ENCODE peak calls at places on chromosomes 16 and 17, in four cellular contexts. One of them, this sample, is unnamed.

GRCh38 chr16:88339926-88340754 is 42.6 kb upstream of the ZNF469 start:
- DNase-seq in neural crest cell: no peak
- DNase-seq in A549: no peak
- DNase-seq in IMR-90: no peak
- DNase-seq in this sample: no peak

GRCh38 chr16:4172070-4172469 is 55.8 kb upstream of the ADCY9 start:
- DNase-seq in neural crest cell: no peak
- DNase-seq in A549: no peak
- DNase-seq in IMR-90: peak; percentile 86
- DNase-seq in this sample: no peak

GRCh38 chr17:66281671-66282369 is 20.6 kb upstream of the PRKCA start:
- DNase-seq in neural crest cell: no peak
- DNase-seq in A549: peak; percentile 16
- DNase-seq in IMR-90: no peak
- DNase-seq in this sample: no peak

GRCh38 chr17:50630524-50631194 is 4.0 kb upstream of the ABCC3 start:
- DNase-seq in neural crest cell: no peak
- DNase-seq in A549: peak; percentile 66
- DNase-seq in IMR-90: no peak
- DNase-seq in this sample: peak; percentile 63

GRCh38 chr17:68089881-68090280 is 54.3 kb downstream of the KPNA2 start:
- DNase-seq in neural crest cell: no peak
- DNase-seq in A549: peak; percentile 55
- DNase-seq in IMR-90: peak; percentile 24
- DNase-seq in this sample: no peak

GRCh38 chr16:15401972-15402371 is 6.4 kb downstream of the MPV17L start:
- DNase-seq in neural crest cell: no peak
- DNase-seq in A549: no peak
- DNase-seq in IMR-90: no peak
- DNase-seq in this sample: no peak

GRCh38 chr17:83195330-83196087 is 116.1 kb downstream of the METRNL start:
- DNase-seq in neural crest cell: no peak
- DNase-seq in A549: no peak
- DNase-seq in IMR-90: no peak
- DNase-seq in this sample: no peak

GRCh38 chr17:57946798-57947358 is 8.3 kb downstream of the CUEDC1 start:
- DNase-seq in neural crest cell: no peak
- DNase-seq in A549: peak; percentile 66
- DNase-seq in IMR-90: peak; percentile 78
- DNase-seq in this sample: no peak

GRCh38 chr17:33291248-33292183 is 1.6 kb downstream of the ASIC2 start:
- DNase-seq in neural crest cell: peak; percentile 14
- DNase-seq in A549: peak; percentile 66
- DNase-seq in IMR-90: peak; percentile 31
- DNase-seq in this sample: peak; percentile 10

GRCh38 chr16:85360323-85361277 is 248.3 kb upstream of the CIBAR2 start:
- DNase-seq in neural crest cell: no peak
- DNase-seq in A549: no peak
- DNase-seq in IMR-90: no peak
- DNase-seq in this sample: no peak

GRCh38 chr17:4199818-4200402 is 56.9 kb downstream of the CYB5D2 start:
- DNase-seq in neural crest cell: peak; percentile 45
- DNase-seq in A549: peak; percentile 59
- DNase-seq in IMR-90: peak; percentile 42
- DNase-seq in this sample: peak; percentile 71

GRCh38 chr17:47401100-47401499 is 77.3 kb downstream of the EFCAB13 start:
- DNase-seq in neural crest cell: no peak
- DNase-seq in A549: no peak
- DNase-seq in IMR-90: no peak
- DNase-seq in this sample: no peak

GRCh38 chr16:11161974-11162373 is 94.0 kb downstream of the SOCS1 start:
- DNase-seq in neural crest cell: no peak
- DNase-seq in A549: no peak
- DNase-seq in IMR-90: no peak
- DNase-seq in this sample: no peak

GRCh38 chr16:4263504-4264436 is 9.1 kb downstream of the TFAP4 start:
- DNase-seq in neural crest cell: peak; percentile 52
- DNase-seq in A549: peak; percentile 46
- DNase-seq in IMR-90: peak; percentile 86
- DNase-seq in this sample: peak; percentile 86

This sample was measured in HEK293T.